ENCODE peak calls at places on chromosomes 6 and 20, in six cellular contexts. N, D, A, X, T and K are unnamed samples.
A peak's percentile ranks its signal among the peaks of the same experiment; 100 is the strongest.

GRCh38 chr6:15595461-15596173 is 67.2 kb downstream of the DTNBP1 start:
- DNase-seq in N (no peak), D (peak; percentile 59), A (no peak), X (no peak), T (peak; percentile 47), K (peak; percentile 75)

GRCh38 chr6:44869321-44869897 is 458.7 kb upstream of the RUNX2 start:
- DNase-seq in N (peak; percentile 43), D (no peak), A (no peak), X (no peak), T (no peak), K (no peak)

GRCh38 chr20:24676978-24677370 is 207.5 kb downstream of the SYNDIG1 start:
- DNase-seq in N (no peak), D (no peak), A (no peak), X (no peak), T (no peak), K (no peak)

GRCh38 chr20:57289401-57290177 is 23.1 kb upstream of the BMP7 start:
- DNase-seq in N (no peak), D (no peak), A (no peak), X (no peak), T (no peak), K (no peak)

GRCh38 chr6:55497694-55498093 is 81.3 kb downstream of the HMGCLL1 start:
- DNase-seq in N (no peak), D (no peak), A (no peak), X (no peak), T (no peak), K (no peak)

GRCh38 chr6:138277835-138278234 is 59.5 kb upstream of the PBOV1 start:
- DNase-seq in N (no peak), D (no peak), A (no peak), X (no peak), T (no peak), K (no peak)

GRCh38 chr6:159249150-159249549 is 80.0 kb downstream of the FNDC1 start:
- DNase-seq in N (no peak), D (no peak), A (no peak), X (no peak), T (no peak), K (no peak)

GRCh38 chr6:12033770-12034169 is 21.7 kb downstream of the HIVEP1 start:
- DNase-seq in N (no peak), D (peak; percentile 79), A (no peak), X (no peak), T (no peak), K (peak; percentile 40)

GRCh38 chr20:63628246-63628975 is 1.5 kb upstream of the GMEB2 start:
- DNase-seq in N (peak; percentile 71), D (peak; percentile 68), A (peak; percentile 65), X (no peak), T (peak; percentile 63), K (peak; percentile 76)

GRCh38 chr20:4966826-4967751 is 34.2 kb downstream of the SLC23A2 start:
- DNase-seq in N (no peak), D (peak; percentile 75), A (no peak), X (no peak), T (no peak), K (no peak)

GRCh38 chr6:46954819-46955520 is 33.2 kb upstream of the ADGRF5 start:
- DNase-seq in N (no peak), D (no peak), A (peak; percentile 44), X (no peak), T (no peak), K (no peak)

GRCh38 chr6:2831392-2831791 is 10.3 kb downstream of the SERPINB1 start:
- DNase-seq in N (no peak), D (no peak), A (no peak), X (no peak), T (no peak), K (no peak)

GRCh38 chr6:124487778-124488431 is 474.3 kb upstream of the RNF217 start:
- DNase-seq in N (no peak), D (peak; percentile 82), A (no peak), X (no peak), T (no peak), K (peak; percentile 80)

GRCh38 chr6:82113231-82113630 is 134.3 kb downstream of the IBTK start:
- DNase-seq in N (no peak), D (no peak), A (no peak), X (no peak), T (no peak), K (no peak)

GRCh38 chr20:23963941-23964340 is 24.6 kb downstream of the GGTLC1 start:
- DNase-seq in N (no peak), D (no peak), A (no peak), X (no peak), T (no peak), K (no peak)

GRCh38 chr6:127949251-127949650 is 48.4 kb upstream of the THEMIS start:
- DNase-seq in N (no peak), D (no peak), A (no peak), X (no peak), T (no peak), K (no peak)

GRCh38 chr20:22507240-22507961 is 77.0 kb downstream of the FOXA2 start:
- DNase-seq in N (no peak), D (no peak), A (no peak), X (no peak), T (no peak), K (no peak)

GRCh38 chr6:155493694-155494143 is 38.1 kb upstream of the NOX3 start:
- DNase-seq in N (peak; percentile 39), D (peak; percentile 100), A (no peak), X (no peak), T (no peak), K (peak; percentile 99)